ENCODE peak calls at places on chromosomes 6 and 20, in six cellular contexts. T, A, I, E, L and Z are unnamed samples.

GRCh38 chr20:39874049-39874893 is 814.8 kb downstream of the MAFB start:
- DNase-seq in T (peak), A (peak), I (peak), E (peak), L (peak), Z (peak)

GRCh38 chr6:21885101-21885500 is 291.6 kb downstream of the SOX4 start:
- DNase-seq in T (no peak), A (no peak), I (no peak), E (no peak), L (no peak), Z (no peak)

GRCh38 chr6:137851669-137852068 is 15.4 kb upstream of the TNFAIP3 start:
- DNase-seq in T (no peak), A (no peak), I (no peak), E (no peak), L (no peak), Z (no peak)

GRCh38 chr6:138031850-138032249 is 75.4 kb downstream of the PERP start:
- DNase-seq in T (no peak), A (no peak), I (no peak), E (no peak), L (no peak), Z (no peak)

GRCh38 chr6:125294036-125294435 is 7.7 kb downstream of the HDDC2 start:
- DNase-seq in T (no peak), A (no peak), I (no peak), E (no peak), L (no peak), Z (no peak)

GRCh38 chr20:46367967-46368901 is 38.2 kb downstream of the ELMO2 start:
- DNase-seq in T (no peak), A (no peak), I (no peak), E (no peak), L (no peak), Z (no peak)

GRCh38 chr6:169023161-169023874 is 230.3 kb downstream of the THBS2 start:
- DNase-seq in T (no peak), A (no peak), I (no peak), E (no peak), L (no peak), Z (no peak)

GRCh38 chr6:44925100-44925739 is 402.9 kb upstream of the RUNX2 start:
- DNase-seq in T (no peak), A (no peak), I (no peak), E (no peak), L (no peak), Z (no peak)

GRCh38 chr6:52232990-52233389 is 11.3 kb downstream of the IL17F start:
- DNase-seq in T (no peak), A (no peak), I (no peak), E (no peak), L (no peak), Z (no peak)
- H3K27ac ChIP-seq in T (no peak), A (no peak), I (no peak), E (no peak), L (no peak), Z (no peak)

DNA sequence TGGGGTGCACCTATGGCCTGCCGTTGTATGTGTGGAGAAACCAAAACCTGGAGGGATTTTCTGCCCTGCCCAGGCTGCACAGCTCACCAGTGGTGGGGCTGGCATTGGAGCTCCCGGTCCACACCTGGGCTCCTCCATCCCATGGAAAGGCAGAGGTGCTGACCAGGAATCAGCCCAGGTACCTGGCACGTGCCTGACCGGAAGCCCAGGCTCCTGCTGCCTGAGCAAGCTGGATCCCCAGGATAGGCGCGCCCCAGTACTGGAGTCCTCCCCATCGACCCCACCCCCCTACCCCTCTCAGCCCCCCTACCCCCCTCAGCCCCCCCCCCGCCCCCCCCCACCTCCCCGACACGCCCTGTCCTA is 39.9 kb upstream of the HMGA1 start:
- DNase-seq in T (no peak), A (no peak), I (no peak), E (no peak), L (no peak), Z (no peak)
- H3K27ac ChIP-seq in T (no peak), A (no peak), I (no peak), E (no peak), L (no peak), Z (peak)

DNA sequence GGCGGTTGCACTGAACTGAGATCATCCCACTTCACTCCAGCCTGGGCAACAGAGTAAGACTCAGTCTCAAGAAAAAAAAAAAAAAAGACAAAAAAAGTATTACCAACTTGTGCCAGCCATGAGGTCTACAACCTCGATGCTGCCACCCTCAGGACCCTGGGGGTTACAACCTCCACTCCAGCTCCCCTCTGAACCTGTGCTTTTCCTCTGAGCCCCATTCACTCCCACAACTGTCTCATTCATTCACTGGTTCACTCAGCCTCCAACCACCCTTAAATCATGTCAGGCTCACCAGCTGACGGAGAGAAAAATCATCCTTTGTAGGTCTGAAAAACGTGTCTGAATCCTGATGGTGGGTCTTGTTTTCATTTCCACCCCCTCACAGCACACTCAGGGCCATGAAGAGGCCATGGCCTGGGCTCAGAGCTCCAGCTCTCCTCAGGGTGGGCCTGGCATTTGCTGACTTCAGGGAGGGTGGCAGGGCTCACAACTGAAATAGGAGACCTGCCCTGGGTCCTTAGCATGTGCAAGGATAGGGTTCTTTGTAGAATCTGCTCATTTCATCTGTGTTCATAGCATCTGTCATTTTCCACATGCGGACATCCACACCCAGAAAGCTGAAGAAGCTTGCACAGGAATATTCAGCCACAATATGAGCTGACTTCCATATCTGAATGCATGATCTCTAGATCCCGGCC is 1.9 kb upstream of the ULBP1 start:
- DNase-seq in T (no peak), A (no peak), I (peak), E (no peak), L (no peak), Z (no peak)
- H3K27ac ChIP-seq in T (no peak), A (no peak), I (no peak), E (no peak), L (no peak), Z (no peak)

DNA sequence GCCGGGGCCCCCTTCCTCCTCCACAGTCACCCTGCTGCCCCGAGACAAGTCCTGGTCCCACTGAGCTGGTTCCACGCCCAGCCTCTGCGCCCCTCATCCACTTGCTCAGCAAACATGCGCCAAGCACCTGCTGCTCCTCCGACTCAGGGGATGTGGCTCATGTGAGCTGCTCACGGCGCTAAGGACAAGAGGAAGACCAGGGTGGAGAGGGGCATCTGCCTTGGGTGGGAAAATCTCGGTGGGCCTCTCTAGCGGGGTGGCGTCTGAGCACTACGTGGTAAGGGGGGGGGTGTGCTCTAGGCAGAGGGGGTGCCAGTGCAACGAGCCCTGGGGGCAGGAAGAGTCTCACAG is 4.5 kb downstream of the LAMA5 start:
- DNase-seq in T (no peak), A (peak), I (no peak), E (no peak), L (no peak), Z (no peak)
- H3K27ac ChIP-seq in T (no peak), A (peak), I (no peak), E (peak), L (no peak), Z (no peak)

GRCh38 chr6:106027760-106028159 is 58.4 kb upstream of the PRDM1 start:
- DNase-seq in T (no peak), A (no peak), I (no peak), E (no peak), L (no peak), Z (no peak)
- H3K27ac ChIP-seq in T (no peak), A (no peak), I (no peak), E (no peak), L (no peak), Z (no peak)